ENCODE peak calls at places on chromosomes 12 and 14, in ten cellular contexts. Q is activated CD4-positive, alpha-beta T cell treated with anti-CD3 and anti-CD28 coated beads, Interleukin-2, amount 50 U/mL, for 1 hour; O is activated CD8-positive, alpha-beta memory T cell treated with anti-CD3 and anti-CD28 coated beads, Interleukin-2, amount 50 U/mL, for 4 hours; G is tibial artery; S is OCI-LY7; T is suprapubic skin; X is Calu3; R is NCI-H1105; N is GM06990; E is A172. F is an unnamed sample.

GRCh38 chr12:96141216-96141944 is 52.8 kb upstream of the ELK3 start:
- DNase-seq in T (no peak), G (no peak), R (no peak), S (no peak), N (no peak), O (no peak), Q (no peak), X (no peak), E (peak), F (no peak)

GRCh38 chr12:120686151-120686689 is 729 bp upstream of the MLEC start:
- DNase-seq in E (peak), N (peak), R (peak), O (peak), Q (peak), X (peak), S (peak), T (peak), G (peak), F (peak)

GRCh38 chr12:111775205-111776193 is 8.8 kb downstream of the ALDH2 start:
- DNase-seq in R (no peak), G (peak), O (no peak), T (peak), N (peak), E (no peak), S (peak), Q (no peak), X (peak), F (peak)

GRCh38 chr12:19190292-19191031 is 60.9 kb downstream of the PLEKHA5 start:
- DNase-seq in N (no peak), X (no peak), T (no peak), S (no peak), E (peak), O (no peak), R (no peak), G (no peak), Q (no peak), F (no peak)

GRCh38 chr14:23362200-23362599 is 2.8 kb downstream of the EFS start:
- DNase-seq in S (no peak), O (no peak), X (no peak), T (no peak), Q (no peak), E (no peak), R (no peak), G (no peak), N (no peak), F (peak)

GRCh38 chr14:74105381-74105780 is 20.6 kb downstream of the LIN52 start:
- DNase-seq in T (no peak), X (no peak), G (no peak), Q (no peak), N (no peak), S (no peak), R (no peak), E (no peak), O (no peak), F (no peak)

GRCh38 chr12:89597770-89598169 is 71.9 kb upstream of the POC1B start:
- DNase-seq in R (no peak), X (no peak), G (no peak), E (no peak), O (no peak), S (no peak), T (no peak), N (peak), Q (no peak), F (no peak)

GRCh38 chr14:57737598-57737997 is 128.3 kb downstream of the SLC35F4 start:
- DNase-seq in T (no peak), S (no peak), N (no peak), O (no peak), Q (no peak), G (no peak), X (no peak), E (no peak), R (no peak), F (no peak)

GRCh38 chr12:107503129-107503850 is 182.3 kb upstream of the PWP1 start:
- DNase-seq in G (no peak), E (no peak), R (no peak), Q (no peak), S (no peak), T (no peak), X (no peak), N (no peak), O (no peak), F (no peak)

GRCh38 chr12:45914090-45914489 is 76.3 kb downstream of the SCAF11 start:
- DNase-seq in G (no peak), S (no peak), T (no peak), N (no peak), E (peak), Q (no peak), R (no peak), O (no peak), X (no peak), F (no peak)

GRCh38 chr14:89719371-89720075 is 235.0 kb downstream of the EFCAB11 start:
- DNase-seq in S (no peak), R (no peak), G (no peak), E (no peak), Q (no peak), X (no peak), T (no peak), O (no peak), N (no peak), F (no peak)

GRCh38 chr12:125013816-125014442 is 20.5 kb downstream of the BRI3BP start:
- DNase-seq in R (no peak), G (no peak), O (no peak), N (no peak), X (no peak), S (no peak), E (no peak), T (no peak), Q (no peak), F (no peak)

GRCh38 chr12:69511016-69511415 is 40.8 kb downstream of the FRS2 start:
- DNase-seq in T (no peak), E (no peak), S (no peak), Q (no peak), O (no peak), X (no peak), R (no peak), N (no peak), G (no peak), F (no peak)

GRCh38 chr14:92753250-92753649 is 4.8 kb upstream of the LGMN start:
- DNase-seq in R (no peak), Q (no peak), T (no peak), N (no peak), G (peak), E (no peak), O (no peak), X (no peak), S (no peak), F (no peak)

F was measured in coronary artery.